ENCODE peak calls at places on chromosomes 11 and 22, in four cellular contexts. One of them, this sample, is unnamed.

GRCh38 chr11:119471329-119471728 is 48.4 kb upstream of the THY1 start:
- DNase-seq in ELR: no peak
- DNase-seq in amygdala: no peak
- DNase-seq in fibroblast of the conjunctiva: no peak
- DNase-seq in this sample: no peak

GRCh38 chr11:62340269-62340901 is 3.1 kb downstream of the ASRGL1 start:
- DNase-seq in ELR: peak; percentile 56
- DNase-seq in amygdala: peak; percentile 30
- DNase-seq in fibroblast of the conjunctiva: peak; percentile 18
- DNase-seq in this sample: peak; percentile 40

GRCh38 chr11:11567862-11568650 is 53.7 kb downstream of the GALNT18 start:
- DNase-seq in ELR: no peak
- DNase-seq in amygdala: no peak
- DNase-seq in fibroblast of the conjunctiva: peak; percentile 4
- DNase-seq in this sample: no peak

GRCh38 chr11:66882540-66882939 is 25.7 kb downstream of the LRFN4 start:
- DNase-seq in ELR: no peak
- DNase-seq in amygdala: no peak
- DNase-seq in fibroblast of the conjunctiva: no peak
- DNase-seq in this sample: peak; percentile 15

GRCh38 chr11:20559523-20560300 is 39.7 kb upstream of the SLC6A5 start:
- DNase-seq in ELR: no peak
- DNase-seq in amygdala: no peak
- DNase-seq in fibroblast of the conjunctiva: no peak
- DNase-seq in this sample: no peak

GRCh38 chr11:111388842-111389241 is 9.8 kb upstream of the POU2AF1 start:
- DNase-seq in ELR: no peak
- DNase-seq in amygdala: no peak
- DNase-seq in fibroblast of the conjunctiva: no peak
- DNase-seq in this sample: no peak

GRCh38 chr11:107928767-107929507 is 689 bp downstream of the RAB39A start:
- DNase-seq in ELR: no peak
- DNase-seq in amygdala: peak; percentile 46
- DNase-seq in fibroblast of the conjunctiva: no peak
- DNase-seq in this sample: no peak

GRCh38 chr11:66841861-66842260 is 1.4 kb upstream of the RCE1 start:
- DNase-seq in ELR: no peak
- DNase-seq in amygdala: no peak
- DNase-seq in fibroblast of the conjunctiva: no peak
- DNase-seq in this sample: no peak

GRCh38 chr22:44145544-44145943 is 35.2 kb upstream of the PARVG start:
- DNase-seq in ELR: no peak
- DNase-seq in amygdala: no peak
- DNase-seq in fibroblast of the conjunctiva: no peak
- DNase-seq in this sample: no peak

GRCh38 chr22:20433191-20433590 is 4.4 kb downstream of the SCARF2 start:
- DNase-seq in ELR: no peak
- DNase-seq in amygdala: no peak
- DNase-seq in fibroblast of the conjunctiva: no peak
- DNase-seq in this sample: no peak